ENCODE peak calls at places on chromosomes 5 and 9, in seven cellular contexts. One of them, this sample, is unnamed.

GRCh38 chr5:58963821-58964220 is 380.9 kb downstream of the RAB3C start:
- DNase-seq in KG1: no peak
- DNase-seq in bronchial epithelial cell: no peak
- DNase-seq in HT-29: no peak
- DNase-seq in T-helper 2 cell: no peak
- DNase-seq in RWPE2: no peak
- DNase-seq in naive thymus-derived CD4-positive, alpha-beta T cell: no peak
- DNase-seq in this sample: no peak

GRCh38 chr5:36285837-36286615 is 15.7 kb downstream of the RANBP3L start:
- DNase-seq in KG1: no peak
- DNase-seq in bronchial epithelial cell: no peak
- DNase-seq in HT-29: no peak
- DNase-seq in T-helper 2 cell: no peak
- DNase-seq in RWPE2: no peak
- DNase-seq in naive thymus-derived CD4-positive, alpha-beta T cell: no peak
- DNase-seq in this sample: no peak

GRCh38 chr9:85600675-85601263 is 141.0 kb downstream of the AGTPBP1 start:
- DNase-seq in KG1: no peak
- DNase-seq in bronchial epithelial cell: no peak
- DNase-seq in HT-29: no peak
- DNase-seq in T-helper 2 cell: no peak
- DNase-seq in RWPE2: no peak
- DNase-seq in naive thymus-derived CD4-positive, alpha-beta T cell: no peak
- DNase-seq in this sample: no peak

GRCh38 chr5:73126381-73126780 is 6.0 kb downstream of the TMEM171 start:
- DNase-seq in KG1: no peak
- DNase-seq in bronchial epithelial cell: no peak
- DNase-seq in HT-29: no peak
- DNase-seq in T-helper 2 cell: no peak
- DNase-seq in RWPE2: no peak
- DNase-seq in naive thymus-derived CD4-positive, alpha-beta T cell: no peak
- DNase-seq in this sample: no peak

GRCh38 chr9:17613723-17614122 is 34.9 kb downstream of the SH3GL2 start:
- DNase-seq in KG1: no peak
- DNase-seq in bronchial epithelial cell: peak; percentile 43
- DNase-seq in HT-29: peak; percentile 48
- DNase-seq in T-helper 2 cell: no peak
- DNase-seq in RWPE2: no peak
- DNase-seq in naive thymus-derived CD4-positive, alpha-beta T cell: no peak
- DNase-seq in this sample: no peak

GRCh38 chr9:105359899-105360298 is 87.9 kb upstream of the FSD1L start:
- DNase-seq in KG1: no peak
- DNase-seq in bronchial epithelial cell: no peak
- DNase-seq in HT-29: no peak
- DNase-seq in T-helper 2 cell: no peak
- DNase-seq in RWPE2: no peak
- DNase-seq in naive thymus-derived CD4-positive, alpha-beta T cell: no peak
- DNase-seq in this sample: no peak

GRCh38 chr9:91847576-91847975 is 102.5 kb downstream of the ROR2 start:
- DNase-seq in KG1: no peak
- DNase-seq in bronchial epithelial cell: peak; percentile 25
- DNase-seq in HT-29: no peak
- DNase-seq in T-helper 2 cell: no peak
- DNase-seq in RWPE2: no peak
- DNase-seq in naive thymus-derived CD4-positive, alpha-beta T cell: peak; percentile 1
- DNase-seq in this sample: no peak

GRCh38 chr9:117403403-117403811 is 11.4 kb downstream of the ASTN2 start:
- DNase-seq in KG1: no peak
- DNase-seq in bronchial epithelial cell: no peak
- DNase-seq in HT-29: no peak
- DNase-seq in T-helper 2 cell: no peak
- DNase-seq in RWPE2: no peak
- DNase-seq in naive thymus-derived CD4-positive, alpha-beta T cell: no peak
- DNase-seq in this sample: no peak

GRCh38 chr5:126521130-126521529 is 73.9 kb downstream of the ALDH7A1 start:
- DNase-seq in KG1: no peak
- DNase-seq in bronchial epithelial cell: no peak
- DNase-seq in HT-29: no peak
- DNase-seq in T-helper 2 cell: no peak
- DNase-seq in RWPE2: no peak
- DNase-seq in naive thymus-derived CD4-positive, alpha-beta T cell: no peak
- DNase-seq in this sample: no peak

GRCh38 chr9:27154923-27155322 is 45.9 kb downstream of the TEK start:
- DNase-seq in KG1: no peak
- DNase-seq in bronchial epithelial cell: peak; percentile 88
- DNase-seq in HT-29: no peak
- DNase-seq in T-helper 2 cell: no peak
- DNase-seq in RWPE2: no peak
- DNase-seq in naive thymus-derived CD4-positive, alpha-beta T cell: no peak
- DNase-seq in this sample: no peak

GRCh38 chr9:129644365-129644764 is 2.4 kb upstream of the ASB6 start:
- DNase-seq in KG1: no peak
- DNase-seq in bronchial epithelial cell: peak; percentile 15
- DNase-seq in HT-29: no peak
- DNase-seq in T-helper 2 cell: no peak
- DNase-seq in RWPE2: no peak
- DNase-seq in naive thymus-derived CD4-positive, alpha-beta T cell: no peak
- DNase-seq in this sample: no peak

GRCh38 chr9:135608294-135608998 is 30.9 kb downstream of the GLT6D1 start:
- DNase-seq in KG1: no peak
- DNase-seq in bronchial epithelial cell: no peak
- DNase-seq in HT-29: no peak
- DNase-seq in T-helper 2 cell: no peak
- DNase-seq in RWPE2: peak; percentile 38
- DNase-seq in naive thymus-derived CD4-positive, alpha-beta T cell: no peak
- DNase-seq in this sample: no peak

GRCh38 chr5:80653497-80653896 is 955 bp upstream of the MSH3 start:
- DNase-seq in KG1: no peak
- DNase-seq in bronchial epithelial cell: no peak
- DNase-seq in HT-29: no peak
- DNase-seq in T-helper 2 cell: no peak
- DNase-seq in RWPE2: no peak
- DNase-seq in naive thymus-derived CD4-positive, alpha-beta T cell: no peak
- DNase-seq in this sample: no peak

GRCh38 chr9:91534374-91534773 is 110.7 kb upstream of the NFIL3 start:
- DNase-seq in KG1: no peak
- DNase-seq in bronchial epithelial cell: peak; percentile 76
- DNase-seq in HT-29: no peak
- DNase-seq in T-helper 2 cell: no peak
- DNase-seq in RWPE2: no peak
- DNase-seq in naive thymus-derived CD4-positive, alpha-beta T cell: no peak
- DNase-seq in this sample: no peak

GRCh38 chr5:57493034-57493433 is 10.4 kb upstream of the ACTBL2 start:
- DNase-seq in KG1: no peak
- DNase-seq in bronchial epithelial cell: no peak
- DNase-seq in HT-29: peak; percentile 6
- DNase-seq in T-helper 2 cell: no peak
- DNase-seq in RWPE2: no peak
- DNase-seq in naive thymus-derived CD4-positive, alpha-beta T cell: no peak
- DNase-seq in this sample: no peak

GRCh38 chr5:96868603-96869371 is 7.5 kb upstream of the ERAP2 start:
- DNase-seq in KG1: no peak
- DNase-seq in bronchial epithelial cell: peak; percentile 75
- DNase-seq in HT-29: peak; percentile 61
- DNase-seq in T-helper 2 cell: no peak
- DNase-seq in RWPE2: no peak
- DNase-seq in naive thymus-derived CD4-positive, alpha-beta T cell: peak; percentile 75
- DNase-seq in this sample: no peak

GRCh38 chr9:73151653-73152382 is at the start of gene ANXA1:
- DNase-seq in KG1: peak; percentile 51
- DNase-seq in bronchial epithelial cell: peak; percentile 96
- DNase-seq in HT-29: peak; percentile 88
- DNase-seq in T-helper 2 cell: no peak
- DNase-seq in RWPE2: no peak
- DNase-seq in naive thymus-derived CD4-positive, alpha-beta T cell: peak; percentile 76
- DNase-seq in this sample: peak; percentile 7

GRCh38 chr9:12884736-12885395 is 110.0 kb downstream of the LURAP1L start:
- DNase-seq in KG1: no peak
- DNase-seq in bronchial epithelial cell: peak; percentile 87
- DNase-seq in HT-29: peak; percentile 84
- DNase-seq in T-helper 2 cell: no peak
- DNase-seq in RWPE2: no peak
- DNase-seq in naive thymus-derived CD4-positive, alpha-beta T cell: no peak
- DNase-seq in this sample: no peak

GRCh38 chr9:97293827-97294226 is 13.6 kb upstream of the CCDC180 start:
- DNase-seq in KG1: no peak
- DNase-seq in bronchial epithelial cell: no peak
- DNase-seq in HT-29: no peak
- DNase-seq in T-helper 2 cell: no peak
- DNase-seq in RWPE2: no peak
- DNase-seq in naive thymus-derived CD4-positive, alpha-beta T cell: no peak
- DNase-seq in this sample: no peak

GRCh38 chr9:135714242-135715055 is 12.5 kb downstream of the KCNT1 start:
- DNase-seq in KG1: no peak
- DNase-seq in bronchial epithelial cell: no peak
- DNase-seq in HT-29: no peak
- DNase-seq in T-helper 2 cell: no peak
- DNase-seq in RWPE2: no peak
- DNase-seq in naive thymus-derived CD4-positive, alpha-beta T cell: no peak
- DNase-seq in this sample: no peak

GRCh38 chr9:23153058-23153457 is 673.0 kb downstream of the ELAVL2 start:
- DNase-seq in KG1: no peak
- DNase-seq in bronchial epithelial cell: no peak
- DNase-seq in HT-29: peak; percentile 37
- DNase-seq in T-helper 2 cell: no peak
- DNase-seq in RWPE2: no peak
- DNase-seq in naive thymus-derived CD4-positive, alpha-beta T cell: no peak
- DNase-seq in this sample: no peak

GRCh38 chr5:91049800-91050199 is 333.3 kb downstream of the ARRDC3 start:
- DNase-seq in KG1: no peak
- DNase-seq in bronchial epithelial cell: peak; percentile 51
- DNase-seq in HT-29: no peak
- DNase-seq in T-helper 2 cell: no peak
- DNase-seq in RWPE2: peak; percentile 65
- DNase-seq in naive thymus-derived CD4-positive, alpha-beta T cell: no peak
- DNase-seq in this sample: no peak

GRCh38 chr9:77892171-77892570 is 139.4 kb downstream of the GNAQ start:
- DNase-seq in KG1: no peak
- DNase-seq in bronchial epithelial cell: no peak
- DNase-seq in HT-29: no peak
- DNase-seq in T-helper 2 cell: no peak
- DNase-seq in RWPE2: no peak
- DNase-seq in naive thymus-derived CD4-positive, alpha-beta T cell: no peak
- DNase-seq in this sample: no peak

GRCh38 chr5:98460536-98460935 is 312.9 kb upstream of the RGMB start:
- DNase-seq in KG1: no peak
- DNase-seq in bronchial epithelial cell: no peak
- DNase-seq in HT-29: no peak
- DNase-seq in T-helper 2 cell: no peak
- DNase-seq in RWPE2: no peak
- DNase-seq in naive thymus-derived CD4-positive, alpha-beta T cell: no peak
- DNase-seq in this sample: no peak

This sample was measured in T follicular helper cell.